ENCODE peak calls at places on chromosomes 13 and 19, in six cellular contexts. Z, O, Q, H, F and U are unnamed samples.

GRCh38 chr13:97977376-97977705 is 23.9 kb downstream of the IPO5 start:
- DNase-seq in Z (no peak), O (no peak), Q (no peak), H (no peak), F (no peak), U (no peak)

GRCh38 chr13:99605417-99606321 is 104.4 kb downstream of the TM9SF2 start:
- DNase-seq in Z (peak; percentile 89), O (peak; percentile 50), Q (peak; percentile 16), H (peak; percentile 75), F (peak; percentile 45), U (no peak)

GRCh38 chr13:32211788-32212187 is 103.4 kb downstream of the ZAR1L start:
- DNase-seq in Z (no peak), O (no peak), Q (no peak), H (no peak), F (no peak), U (no peak)

GRCh38 chr19:55165952-55166529 is 372 bp downstream of the DNAAF3 start:
- DNase-seq in Z (peak; percentile 79), O (peak; percentile 72), Q (peak; percentile 86), H (peak; percentile 68), F (peak; percentile 86), U (peak; percentile 32)

GRCh38 chr13:41608779-41609178 is 151.4 kb downstream of the RGCC start:
- DNase-seq in Z (no peak), O (no peak), Q (no peak), H (no peak), F (no peak), U (no peak)

GRCh38 chr13:50914301-50914700 is 4.7 kb downstream of the RNASEH2B start:
- DNase-seq in Z (no peak), O (no peak), Q (no peak), H (no peak), F (no peak), U (no peak)

GRCh38 chr19:1171755-1172352 is 2.2 kb downstream of the SBNO2 start:
- DNase-seq in Z (peak; percentile 72), O (peak; percentile 32), Q (no peak), H (no peak), F (peak; percentile 54), U (no peak)

GRCh38 chr13:20170931-20171330 is 10.1 kb upstream of the GJA3 start:
- DNase-seq in Z (no peak), O (no peak), Q (no peak), H (no peak), F (no peak), U (no peak)

GRCh38 chr13:111267205-111267604 is 53.2 kb upstream of the TEX29 start:
- DNase-seq in Z (no peak), O (no peak), Q (no peak), H (no peak), F (no peak), U (no peak)

GRCh38 chr13:29436291-29436690 is 159.2 kb downstream of the SLC7A1 start:
- DNase-seq in Z (no peak), O (no peak), Q (no peak), H (no peak), F (no peak), U (no peak)

GRCh38 chr19:10214784-10215183 is 16.3 kb downstream of the S1PR2 start:
- DNase-seq in Z (no peak), O (no peak), Q (no peak), H (no peak), F (no peak), U (no peak)

GRCh38 chr19:38656171-38656981 is 8.9 kb downstream of the ACTN4 start:
- DNase-seq in Z (no peak), O (no peak), Q (no peak), H (no peak), F (no peak), U (no peak)

GRCh38 chr19:11451942-11452813 is 16.7 kb downstream of the PRKCSH start:
- DNase-seq in Z (no peak), O (no peak), Q (no peak), H (no peak), F (no peak), U (no peak)

GRCh38 chr13:109744512-109745051 is 41.8 kb downstream of the IRS2 start:
- DNase-seq in Z (no peak), O (no peak), Q (no peak), H (peak; percentile 23), F (peak; percentile 67), U (no peak)

GRCh38 chr13:43874512-43875092 is 4.9 kb downstream of the CCDC122 start:
- DNase-seq in Z (no peak), O (no peak), Q (no peak), H (no peak), F (no peak), U (no peak)

GRCh38 chr19:40831502-40832430 is 18.5 kb downstream of the CYP2A6 start:
- DNase-seq in Z (no peak), O (no peak), Q (no peak), H (peak; percentile 55), F (no peak), U (no peak)

GRCh38 chr19:3611841-3612240 is 5.2 kb upstream of the TBXA2R start:
- DNase-seq in Z (no peak), O (no peak), Q (no peak), H (no peak), F (peak; percentile 75), U (no peak)

GRCh38 chr19:53424968-53425597 is 6.7 kb upstream of the ZNF761 start:
- DNase-seq in Z (peak; percentile 83), O (peak; percentile 80), Q (no peak), H (peak; percentile 71), F (no peak), U (peak; percentile 77)

GRCh38 chr13:24672141-24673132 is 7.8 kb upstream of the ATP12A start:
- DNase-seq in Z (no peak), O (no peak), Q (no peak), H (no peak), F (no peak), U (no peak)

GRCh38 chr19:18251587-18252369 is 22.5 kb downstream of the IQCN start:
- DNase-seq in Z (peak; percentile 90), O (peak; percentile 86), Q (peak; percentile 74), H (peak; percentile 86), F (no peak), U (peak; percentile 79)

GRCh38 chr13:70310720-70311119 is 202.5 kb upstream of the KLHL1 start:
- DNase-seq in Z (no peak), O (peak; percentile 39), Q (peak; percentile 26), H (peak; percentile 25), F (no peak), U (no peak)

GRCh38 chr19:29871143-29871542 is 59.4 kb downstream of the CCNE1 start:
- DNase-seq in Z (no peak), O (no peak), Q (no peak), H (no peak), F (no peak), U (no peak)

GRCh38 chr13:36728006-36728405 is 54.2 kb downstream of the SERTM1 start:
- DNase-seq in Z (no peak), O (no peak), Q (no peak), H (no peak), F (no peak), U (no peak)

GRCh38 chr19:12801466-12802266 is at the start of the genes PRDX2 and THSD8:
- DNase-seq in Z (peak; percentile 94), O (peak; percentile 87), Q (no peak), H (peak; percentile 90), F (peak; percentile 95), U (peak; percentile 76)

GRCh38 chr19:7870571-7871279 is 3.5 kb downstream of the PRR36 start:
- DNase-seq in Z (no peak), O (peak; percentile 60), Q (peak; percentile 95), H (peak; percentile 67), F (no peak), U (peak; percentile 84)

GRCh38 chr19:23943411-23943810 is 28.7 kb downstream of the ZNF726 start:
- DNase-seq in Z (no peak), O (no peak), Q (no peak), H (no peak), F (no peak), U (no peak)

GRCh38 chr13:44710576-44710975 is 134.4 kb upstream of the TSC22D1 start:
- DNase-seq in Z (no peak), O (no peak), Q (peak; percentile 73), H (no peak), F (no peak), U (no peak)

GRCh38 chr13:97211357-97211756 is 10.8 kb upstream of the MBNL2 start:
- DNase-seq in Z (no peak), O (no peak), Q (no peak), H (no peak), F (no peak), U (no peak)

GRCh38 chr13:99311748-99312492 is 4.7 kb upstream of the GPR183 start:
- DNase-seq in Z (no peak), O (no peak), Q (no peak), H (no peak), F (no peak), U (no peak)

GRCh38 chr19:49861127-49861526 is 6.2 kb downstream of the PNKP start:
- DNase-seq in Z (peak; percentile 88), O (peak; percentile 78), Q (no peak), H (peak; percentile 67), F (no peak), U (no peak)
- TF ChIP-seq POLR2AphosphoS5 in Z (peak; percentile 45), O (peak; percentile 6), Q (no peak), H (no peak), F (no peak), U (no peak)

GRCh38 chr13:113854238-113855011 is 9.5 kb downstream of the GAS6 start:
- DNase-seq in Z (peak; percentile 69), O (no peak), Q (no peak), H (no peak), F (peak; percentile 75), U (peak; percentile 19)
- H3K4me3 ChIP-seq in Z (no peak overlapping the region), O (no peak overlapping the region), Q (no peak overlapping the region), H (no peak overlapping the region), F (no peak overlapping the region), U (no peak overlapping the region)

GRCh38 chr13:34035178-34035577 is 217.2 kb downstream of the RFC3 start:
- DNase-seq in Z (no peak), O (no peak), Q (no peak), H (no peak), F (no peak), U (no peak)

GRCh38 chr13:34034411-34034810 is 216.5 kb downstream of the RFC3 start:
- DNase-seq in Z (no peak), O (no peak), Q (no peak), H (no peak), F (no peak), U (no peak)

GRCh38 chr13:34028496-34029442 is 210.8 kb downstream of the RFC3 start:
- DNase-seq in Z (no peak), O (no peak), Q (no peak), H (no peak), F (no peak), U (no peak)

GRCh38 chr13:34030782-34031181 is 212.8 kb downstream of the RFC3 start:
- DNase-seq in Z (no peak), O (no peak), Q (no peak), H (no peak), F (no peak), U (no peak)

DNA sequence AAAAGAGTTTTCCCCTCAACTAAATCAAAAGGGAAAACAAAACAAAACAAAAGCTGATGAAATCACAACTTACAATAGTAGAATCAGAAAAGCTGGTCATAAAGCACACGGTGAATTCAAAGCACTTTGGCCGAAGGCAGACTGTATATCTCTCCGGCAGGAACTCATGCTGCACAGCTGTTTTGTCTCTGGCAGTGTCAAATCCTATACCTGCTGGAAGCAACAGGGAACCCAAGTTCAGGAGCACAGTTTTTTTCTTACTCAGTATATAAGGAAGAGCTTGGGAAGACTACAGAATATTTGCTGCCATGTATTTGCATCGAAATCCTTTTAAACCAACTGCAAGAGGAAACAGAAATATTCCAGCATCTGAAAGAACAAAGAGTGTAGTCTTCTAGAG is 213.7 kb downstream of the RFC3 start:
- DNase-seq in Z (no peak), O (no peak), Q (no peak), H (no peak), F (no peak), U (no peak)
- TF ChIP-seq POLR2A in Z (no peak), O (no peak), Q (no peak), H (no peak), F (no peak), U (no peak)

GRCh38 chr19:41864374-41864773 is 4.3 kb downstream of the RPS19 start:
- DNase-seq in Z (no peak), O (no peak), Q (no peak), H (no peak), F (no peak), U (no peak)
- TF ChIP-seq POLR2AphosphoS5 in Z (no peak), O (no peak), Q (no peak), H (no peak), F (no peak), U (no peak)